ENCODE peak calls at places on chromosomes 13 and 19, in eight cellular contexts. One of them, this sample, is unnamed.

GRCh38 chr13:90933097-90933826 is 414.2 kb upstream of the MIR17HG start:
- DNase-seq in neural progenitor cell: no peak
- DNase-seq in H1: no peak
- DNase-seq in GM23248: no peak
- DNase-seq in H9: no peak
- DNase-seq in mammary epithelial cell: peak
- DNase-seq in IMR-90: no peak
- DNase-seq in MM.1S: no peak
- DNase-seq in this sample: no peak

GRCh38 chr19:2461751-2462634 is 5.2 kb upstream of the LMNB2 start:
- DNase-seq in GM23248: peak
- DNase-seq in H1: peak
- DNase-seq in MM.1S: peak
- DNase-seq in mammary epithelial cell: peak
- DNase-seq in IMR-90: peak
- DNase-seq in H9: peak
- DNase-seq in neural progenitor cell: peak
- DNase-seq in this sample: no peak

GRCh38 chr13:86383151-86383550 is 583.9 kb upstream of the SLITRK6 start:
- DNase-seq in mammary epithelial cell: no peak
- DNase-seq in H1: no peak
- DNase-seq in H9: no peak
- DNase-seq in MM.1S: no peak
- DNase-seq in IMR-90: no peak
- DNase-seq in GM23248: no peak
- DNase-seq in neural progenitor cell: no peak
- DNase-seq in this sample: no peak

GRCh38 chr19:41223431-41224234 is 4.6 kb downstream of the AXL start:
- DNase-seq in MM.1S: no peak
- DNase-seq in H9: peak
- DNase-seq in GM23248: peak
- DNase-seq in IMR-90: peak
- DNase-seq in neural progenitor cell: peak
- DNase-seq in mammary epithelial cell: peak
- DNase-seq in H1: peak
- DNase-seq in this sample: no peak

GRCh38 chr19:15672580-15673175 is at the start of gene CYP4F12:
- DNase-seq in mammary epithelial cell: peak
- DNase-seq in H1: no peak
- DNase-seq in MM.1S: no peak
- DNase-seq in neural progenitor cell: no peak
- DNase-seq in IMR-90: no peak
- DNase-seq in GM23248: peak
- DNase-seq in H9: no peak
- DNase-seq in this sample: no peak

GRCh38 chr13:113410472-113411201 is 42.7 kb downstream of the ADPRHL1 start:
- DNase-seq in H9: no peak
- DNase-seq in neural progenitor cell: no peak
- DNase-seq in mammary epithelial cell: peak
- DNase-seq in H1: no peak
- DNase-seq in IMR-90: peak
- DNase-seq in MM.1S: no peak
- DNase-seq in GM23248: peak
- DNase-seq in this sample: no peak

GRCh38 chr19:498591-498950 is 2.3 kb downstream of the MADCAM1 start:
- DNase-seq in H9: peak
- DNase-seq in H1: no peak
- DNase-seq in mammary epithelial cell: no peak
- DNase-seq in MM.1S: no peak
- DNase-seq in IMR-90: no peak
- DNase-seq in neural progenitor cell: no peak
- DNase-seq in GM23248: no peak
- DNase-seq in this sample: no peak

GRCh38 chr19:3683405-3683865 is 16.8 kb downstream of the PIP5K1C start:
- DNase-seq in mammary epithelial cell: no peak
- DNase-seq in H9: peak
- DNase-seq in MM.1S: no peak
- DNase-seq in neural progenitor cell: peak
- DNase-seq in IMR-90: no peak
- DNase-seq in GM23248: no peak
- DNase-seq in H1: no peak
- DNase-seq in this sample: peak

GRCh38 chr19:17402982-17403855 is 2.2 kb downstream of the BST2 start:
- DNase-seq in MM.1S: no peak
- DNase-seq in GM23248: peak
- DNase-seq in H1: peak
- DNase-seq in IMR-90: no peak
- DNase-seq in neural progenitor cell: peak
- DNase-seq in mammary epithelial cell: no peak
- DNase-seq in H9: peak
- DNase-seq in this sample: no peak

GRCh38 chr19:41016488-41017071 is 25.5 kb downstream of the CYP2B6 start:
- DNase-seq in H1: no peak
- DNase-seq in IMR-90: no peak
- DNase-seq in MM.1S: no peak
- DNase-seq in mammary epithelial cell: no peak
- DNase-seq in H9: no peak
- DNase-seq in neural progenitor cell: no peak
- DNase-seq in GM23248: no peak
- DNase-seq in this sample: no peak

GRCh38 chr13:80463673-80464352 is 122.9 kb upstream of the SPRY2 start:
- DNase-seq in MM.1S: no peak
- DNase-seq in neural progenitor cell: no peak
- DNase-seq in IMR-90: no peak
- DNase-seq in H9: no peak
- DNase-seq in GM23248: no peak
- DNase-seq in H1: no peak
- DNase-seq in mammary epithelial cell: peak
- DNase-seq in this sample: no peak

GRCh38 chr13:33745370-33746324 is 72.3 kb upstream of the RFC3 start:
- DNase-seq in GM23248: no peak
- DNase-seq in IMR-90: no peak
- DNase-seq in neural progenitor cell: no peak
- DNase-seq in mammary epithelial cell: no peak
- DNase-seq in H9: no peak
- DNase-seq in MM.1S: no peak
- DNase-seq in H1: no peak
- DNase-seq in this sample: no peak

GRCh38 chr13:91647361-91647970 is 249.0 kb downstream of the GPC5 start:
- DNase-seq in GM23248: peak
- DNase-seq in neural progenitor cell: peak
- DNase-seq in H1: peak
- DNase-seq in IMR-90: peak
- DNase-seq in H9: peak
- DNase-seq in mammary epithelial cell: no peak
- DNase-seq in MM.1S: no peak
- DNase-seq in this sample: no peak

GRCh38 chr19:39448271-39448670 is 2.9 kb downstream of the SUPT5H start:
- DNase-seq in H1: no peak
- DNase-seq in neural progenitor cell: no peak
- DNase-seq in MM.1S: peak
- DNase-seq in H9: no peak
- DNase-seq in GM23248: peak
- DNase-seq in IMR-90: peak
- DNase-seq in mammary epithelial cell: peak
- DNase-seq in this sample: no peak

GRCh38 chr19:39444598-39445257 is 654 bp upstream of the SUPT5H start:
- DNase-seq in IMR-90: no peak
- DNase-seq in MM.1S: peak
- DNase-seq in neural progenitor cell: no peak
- DNase-seq in H9: no peak
- DNase-seq in mammary epithelial cell: peak
- DNase-seq in H1: no peak
- DNase-seq in GM23248: peak
- DNase-seq in this sample: no peak

GRCh38 chr19:39445258-39446071 is at the start of gene SUPT5H:
- DNase-seq in MM.1S: peak
- DNase-seq in IMR-90: peak
- DNase-seq in H9: peak
- DNase-seq in H1: peak
- DNase-seq in neural progenitor cell: peak
- DNase-seq in mammary epithelial cell: peak
- DNase-seq in GM23248: peak
- DNase-seq in this sample: peak

GRCh38 chr19:39449116-39449797 is 3.9 kb downstream of the SUPT5H start:
- DNase-seq in neural progenitor cell: no peak
- DNase-seq in mammary epithelial cell: no peak
- DNase-seq in H1: no peak
- DNase-seq in GM23248: no peak
- DNase-seq in IMR-90: no peak
- DNase-seq in MM.1S: no peak
- DNase-seq in H9: no peak
- DNase-seq in this sample: no peak

GRCh38 chr19:39446365-39447084 is 1.1 kb downstream of the SUPT5H start:
- DNase-seq in IMR-90: no peak
- DNase-seq in neural progenitor cell: no peak
- DNase-seq in GM23248: no peak
- DNase-seq in H1: no peak
- DNase-seq in MM.1S: no peak
- DNase-seq in H9: no peak
- DNase-seq in mammary epithelial cell: no peak
- DNase-seq in this sample: no peak
- H3K9ac ChIP-seq in IMR-90: peak
- H3K9ac ChIP-seq in neural progenitor cell: peak
- H3K9ac ChIP-seq in GM23248: peak
- H3K9ac ChIP-seq in H1: no peak
- H3K9ac ChIP-seq in MM.1S: peak
- H3K9ac ChIP-seq in H9: peak
- H3K9ac ChIP-seq in mammary epithelial cell: peak
- H3K9ac ChIP-seq in this sample: peak

GRCh38 chr19:30587869-30588268 is 215.7 kb downstream of the ZNF536 start:
- DNase-seq in GM23248: no peak
- DNase-seq in H9: no peak
- DNase-seq in H1: no peak
- DNase-seq in MM.1S: no peak
- DNase-seq in neural progenitor cell: no peak
- DNase-seq in mammary epithelial cell: no peak
- DNase-seq in IMR-90: no peak
- DNase-seq in this sample: no peak

GRCh38 chr19:30580673-30581072 is 208.5 kb downstream of the ZNF536 start:
- DNase-seq in mammary epithelial cell: no peak
- DNase-seq in H9: no peak
- DNase-seq in GM23248: no peak
- DNase-seq in IMR-90: no peak
- DNase-seq in neural progenitor cell: no peak
- DNase-seq in H1: no peak
- DNase-seq in MM.1S: no peak
- DNase-seq in this sample: no peak

GRCh38 chr19:30584121-30584520 is 211.9 kb downstream of the ZNF536 start:
- DNase-seq in H9: no peak
- DNase-seq in MM.1S: no peak
- DNase-seq in GM23248: no peak
- DNase-seq in IMR-90: no peak
- DNase-seq in neural progenitor cell: no peak
- DNase-seq in H1: no peak
- DNase-seq in mammary epithelial cell: no peak
- DNase-seq in this sample: no peak
- H3K9ac ChIP-seq in H9: no peak
- H3K9ac ChIP-seq in MM.1S: no peak
- H3K9ac ChIP-seq in GM23248: no peak
- H3K9ac ChIP-seq in IMR-90: no peak
- H3K9ac ChIP-seq in neural progenitor cell: no peak
- H3K9ac ChIP-seq in H1: no peak
- H3K9ac ChIP-seq in mammary epithelial cell: no peak
- H3K9ac ChIP-seq in this sample: no peak

GRCh38 chr13:94710881-94711560 is 1.3 kb downstream of the SOX21 start:
- DNase-seq in H9: peak
- DNase-seq in mammary epithelial cell: no peak
- DNase-seq in IMR-90: no peak
- DNase-seq in MM.1S: peak
- DNase-seq in H1: peak
- DNase-seq in neural progenitor cell: peak
- DNase-seq in GM23248: peak
- DNase-seq in this sample: no peak
- H3K9ac ChIP-seq in H9: peak
- H3K9ac ChIP-seq in mammary epithelial cell: no peak
- H3K9ac ChIP-seq in IMR-90: no peak
- H3K9ac ChIP-seq in MM.1S: no peak
- H3K9ac ChIP-seq in H1: peak
- H3K9ac ChIP-seq in neural progenitor cell: peak
- H3K9ac ChIP-seq in GM23248: no peak
- H3K9ac ChIP-seq in this sample: no peak

DNA sequence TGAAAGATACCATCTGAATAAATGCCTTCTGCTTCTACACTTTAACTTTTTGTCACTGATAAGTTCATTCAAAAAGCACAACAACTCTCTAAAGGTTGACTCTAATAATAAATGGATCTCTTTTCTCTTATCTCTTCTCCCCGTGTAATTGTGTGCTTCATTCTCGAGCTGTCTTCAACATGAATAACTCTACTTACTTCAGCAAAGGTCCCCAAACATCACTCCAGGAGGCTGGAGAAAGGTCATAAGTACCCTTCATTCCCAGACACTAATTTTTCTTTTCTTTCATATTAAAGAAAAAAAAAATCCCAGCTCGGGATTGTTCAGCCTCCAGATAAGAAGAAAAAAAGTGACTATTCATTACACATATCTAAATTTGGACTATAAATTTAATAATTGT is 222.2 kb downstream of the FOXO1 start:
- DNase-seq in GM23248: no peak
- DNase-seq in IMR-90: no peak
- DNase-seq in mammary epithelial cell: no peak
- DNase-seq in neural progenitor cell: no peak
- DNase-seq in MM.1S: no peak
- DNase-seq in H1: no peak
- DNase-seq in H9: no peak
- DNase-seq in this sample: no peak
- H3K9ac ChIP-seq in GM23248: no peak
- H3K9ac ChIP-seq in IMR-90: no peak
- H3K9ac ChIP-seq in mammary epithelial cell: no peak
- H3K9ac ChIP-seq in neural progenitor cell: no peak
- H3K9ac ChIP-seq in MM.1S: no peak
- H3K9ac ChIP-seq in H1: no peak
- H3K9ac ChIP-seq in H9: no peak
- H3K9ac ChIP-seq in this sample: no peak

DNA sequence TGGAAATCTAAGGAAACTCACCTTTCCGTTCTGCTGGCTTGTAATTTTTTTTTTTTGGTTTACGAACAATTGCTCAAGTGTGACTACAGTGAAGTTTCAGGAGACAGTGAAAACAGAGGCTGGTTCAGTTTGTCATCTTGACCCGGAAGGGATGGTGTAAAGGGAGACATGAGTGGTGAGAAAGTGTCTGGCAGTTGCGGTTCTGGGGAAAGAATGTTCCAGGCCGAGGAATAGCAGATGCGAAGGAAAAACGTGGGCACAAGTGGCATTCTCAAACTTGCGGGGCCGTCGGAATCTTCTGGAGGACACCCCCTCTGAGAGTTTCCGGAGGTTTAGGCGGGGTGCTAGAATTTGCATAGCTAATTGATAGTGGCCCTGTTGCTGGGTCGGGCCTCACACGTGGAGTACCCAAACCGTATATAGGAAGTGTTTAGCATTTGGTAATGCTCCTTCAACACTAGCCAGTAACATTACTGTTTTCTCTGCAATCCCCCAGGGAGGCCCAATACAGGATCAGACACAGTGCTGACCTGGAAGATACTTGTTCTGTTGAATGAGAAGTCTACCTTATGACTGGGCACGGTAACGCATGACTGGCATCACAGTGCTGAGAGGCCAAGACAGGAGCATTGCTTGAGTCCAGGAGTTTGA is 2.8 kb upstream of the TNFSF9 start:
- DNase-seq in H1: no peak
- DNase-seq in MM.1S: no peak
- DNase-seq in neural progenitor cell: no peak
- DNase-seq in mammary epithelial cell: no peak
- DNase-seq in IMR-90: no peak
- DNase-seq in H9: no peak
- DNase-seq in GM23248: no peak
- DNase-seq in this sample: no peak
- H3K9ac ChIP-seq in H1: no peak
- H3K9ac ChIP-seq in MM.1S: no peak
- H3K9ac ChIP-seq in neural progenitor cell: no peak
- H3K9ac ChIP-seq in mammary epithelial cell: no peak
- H3K9ac ChIP-seq in IMR-90: no peak
- H3K9ac ChIP-seq in H9: no peak
- H3K9ac ChIP-seq in GM23248: no peak
- H3K9ac ChIP-seq in this sample: no peak